ENCODE peak calls at places on chromosomes 12 and 14, in seven cellular contexts. One of them, this sample, is unnamed.

GRCh38 chr12:123494124-123494843 is 36.3 kb downstream of the SNRNP35 start:
- DNase-seq in GM06990: no peak
- DNase-seq in astrocyte of the cerebellum: no peak
- DNase-seq in K562: no peak
- DNase-seq in WTC11: no peak
- DNase-seq in ACHN: no peak
- DNase-seq in bronchial epithelial cell: no peak
- DNase-seq in this sample: no peak

GRCh38 chr12:129994634-129995033 is 90.8 kb upstream of the TMEM132D start:
- DNase-seq in GM06990: no peak
- DNase-seq in astrocyte of the cerebellum: no peak
- DNase-seq in K562: no peak
- DNase-seq in WTC11: no peak
- DNase-seq in ACHN: no peak
- DNase-seq in bronchial epithelial cell: no peak
- DNase-seq in this sample: no peak

GRCh38 chr12:13347241-13348043 is 150.9 kb downstream of the EMP1 start:
- DNase-seq in GM06990: no peak
- DNase-seq in astrocyte of the cerebellum: peak
- DNase-seq in K562: no peak
- DNase-seq in WTC11: no peak
- DNase-seq in ACHN: peak
- DNase-seq in bronchial epithelial cell: peak
- DNase-seq in this sample: no peak

GRCh38 chr12:54489857-54490256 is 7.7 kb upstream of the NCKAP1L start:
- DNase-seq in GM06990: no peak
- DNase-seq in astrocyte of the cerebellum: no peak
- DNase-seq in K562: peak
- DNase-seq in WTC11: no peak
- DNase-seq in ACHN: no peak
- DNase-seq in bronchial epithelial cell: no peak
- DNase-seq in this sample: no peak

GRCh38 chr12:19323768-19324167 is 115.5 kb upstream of the AEBP2 start:
- DNase-seq in GM06990: no peak
- DNase-seq in astrocyte of the cerebellum: no peak
- DNase-seq in K562: no peak
- DNase-seq in WTC11: no peak
- DNase-seq in ACHN: no peak
- DNase-seq in bronchial epithelial cell: no peak
- DNase-seq in this sample: no peak

GRCh38 chr14:53347046-53347445 is 193.9 kb upstream of the DDHD1 start:
- DNase-seq in GM06990: no peak
- DNase-seq in astrocyte of the cerebellum: no peak
- DNase-seq in K562: no peak
- DNase-seq in WTC11: no peak
- DNase-seq in ACHN: no peak
- DNase-seq in bronchial epithelial cell: no peak
- DNase-seq in this sample: no peak

GRCh38 chr12:12719496-12719895 is 2.3 kb downstream of the CDKN1B start:
- DNase-seq in GM06990: no peak
- DNase-seq in astrocyte of the cerebellum: no peak
- DNase-seq in K562: no peak
- DNase-seq in WTC11: no peak
- DNase-seq in ACHN: no peak
- DNase-seq in bronchial epithelial cell: peak
- DNase-seq in this sample: no peak

GRCh38 chr12:115752913-115753726 is 524.4 kb downstream of the MED13L start:
- DNase-seq in GM06990: no peak
- DNase-seq in astrocyte of the cerebellum: peak
- DNase-seq in K562: peak
- DNase-seq in WTC11: peak
- DNase-seq in ACHN: peak
- DNase-seq in bronchial epithelial cell: peak
- DNase-seq in this sample: no peak

GRCh38 chr14:50533314-50533705 is 941 bp upstream of the MAP4K5 start:
- DNase-seq in GM06990: peak
- DNase-seq in astrocyte of the cerebellum: no peak
- DNase-seq in K562: no peak
- DNase-seq in WTC11: no peak
- DNase-seq in ACHN: no peak
- DNase-seq in bronchial epithelial cell: no peak
- DNase-seq in this sample: no peak

GRCh38 chr14:103000291-103000921 is 56.9 kb downstream of the CDC42BPB start:
- DNase-seq in GM06990: no peak
- DNase-seq in astrocyte of the cerebellum: no peak
- DNase-seq in K562: peak
- DNase-seq in WTC11: no peak
- DNase-seq in ACHN: no peak
- DNase-seq in bronchial epithelial cell: no peak
- DNase-seq in this sample: no peak

GRCh38 chr12:11877102-11877826 is 193.5 kb upstream of the BCL2L14 start:
- DNase-seq in GM06990: no peak
- DNase-seq in astrocyte of the cerebellum: no peak
- DNase-seq in K562: no peak
- DNase-seq in WTC11: no peak
- DNase-seq in ACHN: no peak
- DNase-seq in bronchial epithelial cell: no peak
- DNase-seq in this sample: no peak

GRCh38 chr14:89652352-89652751 is 235.3 kb upstream of the FOXN3 start:
- DNase-seq in GM06990: no peak
- DNase-seq in astrocyte of the cerebellum: no peak
- DNase-seq in K562: no peak
- DNase-seq in WTC11: no peak
- DNase-seq in ACHN: no peak
- DNase-seq in bronchial epithelial cell: no peak
- DNase-seq in this sample: no peak

GRCh38 chr12:68856510-68856909 is 48.5 kb downstream of the MDM2 start:
- DNase-seq in GM06990: no peak
- DNase-seq in astrocyte of the cerebellum: no peak
- DNase-seq in K562: no peak
- DNase-seq in WTC11: no peak
- DNase-seq in ACHN: no peak
- DNase-seq in bronchial epithelial cell: no peak
- DNase-seq in this sample: no peak

GRCh38 chr12:2986876-2987275 is 27.7 kb downstream of the TEAD4 start:
- DNase-seq in GM06990: no peak
- DNase-seq in astrocyte of the cerebellum: no peak
- DNase-seq in K562: no peak
- DNase-seq in WTC11: no peak
- DNase-seq in ACHN: no peak
- DNase-seq in bronchial epithelial cell: no peak
- DNase-seq in this sample: no peak

GRCh38 chr14:66403183-66403582 is 83.0 kb upstream of the CCDC196 start:
- DNase-seq in GM06990: peak
- DNase-seq in astrocyte of the cerebellum: no peak
- DNase-seq in K562: no peak
- DNase-seq in WTC11: no peak
- DNase-seq in ACHN: peak
- DNase-seq in bronchial epithelial cell: peak
- DNase-seq in this sample: no peak

This sample was measured in mesothelial cell of epicardium.